ENCODE peak calls at places on chromosomes 6 and 20, in seven cellular contexts. V is stimulated activated CD4-positive, alpha-beta T cell treated with anti-CD3 and anti-CD28 coated beads, TNF-alpha, amount 100 ng/mL, for 1 hour; F is activated naive CD4-positive, alpha-beta T cell; Z is activated T-cell treated with anti-CD3 and anti-CD28 coated beads, Interleukin-2, amount 50 U/mL, for 72 hours; R is fibroblast of lung; S is stomach; Y is B cell. I is an unnamed sample.

GRCh38 chr6:16683524-16684194 is 77.6 kb downstream of the ATXN1 start:
- DNase-seq in V (no peak), F (no peak), Z (peak), R (peak), S (no peak), Y (no peak), I (no peak)

GRCh38 chr6:14072084-14072483 is 45.5 kb upstream of the CD83 start:
- DNase-seq in V (no peak), F (no peak), Z (peak), R (peak), S (no peak), Y (no peak), I (no peak)

GRCh38 chr6:41570270-41570615 is 24.1 kb downstream of the FOXP4 start:
- DNase-seq in V (no peak), F (no peak), Z (no peak), R (no peak), S (no peak), Y (no peak), I (no peak)

GRCh38 chr20:44354979-44355502 is 458 bp upstream of the HNF4A start:
- DNase-seq in V (no peak), F (no peak), Z (no peak), R (no peak), S (peak), Y (no peak), I (no peak)

GRCh38 chr6:161406633-161407032 is 132.8 kb upstream of the AGPAT4 start:
- DNase-seq in V (no peak), F (no peak), Z (no peak), R (peak), S (no peak), Y (no peak), I (no peak)

GRCh38 chr6:106870069-106870468 is 104.5 kb downstream of the CD24 start:
- DNase-seq in V (no peak), F (no peak), Z (no peak), R (no peak), S (no peak), Y (no peak), I (no peak)

GRCh38 chr6:47092249-47092648 is 50.1 kb upstream of the ADGRF1 start:
- DNase-seq in V (no peak), F (no peak), Z (no peak), R (peak), S (no peak), Y (no peak), I (no peak)

GRCh38 chr6:87093651-87094050 is 1.3 kb downstream of the CGA start:
- DNase-seq in V (no peak), F (no peak), Z (no peak), R (peak), S (no peak), Y (no peak), I (no peak)

GRCh38 chr20:41447026-41447425 is 80.4 kb upstream of the EMILIN3 start:
- DNase-seq in V (no peak), F (no peak), Z (no peak), R (no peak), S (no peak), Y (no peak), I (no peak)

GRCh38 chr20:35947489-35947888 is 6.8 kb downstream of the SCAND1 start:
- DNase-seq in V (no peak), F (no peak), Z (peak), R (peak), S (no peak), Y (peak), I (no peak)

GRCh38 chr20:58011947-58012610 is 216.4 kb downstream of the ANKRD60 start:
- DNase-seq in V (no peak), F (no peak), Z (no peak), R (no peak), S (no peak), Y (no peak), I (no peak)

GRCh38 chr6:82178084-82178758 is 69.3 kb downstream of the IBTK start:
- DNase-seq in V (no peak), F (no peak), Z (no peak), R (peak), S (no peak), Y (no peak), I (peak)

GRCh38 chr20:40855269-40855668 is 166.2 kb upstream of the MAFB start:
- DNase-seq in V (no peak), F (no peak), Z (no peak), R (no peak), S (no peak), Y (no peak), I (no peak)

I was measured in NCI-H1417 treated with DMSO at 0.1 percent for 48 hours.